ENCODE peak calls at places on chromosome 21, in seven cellular contexts. One of them, this sample, is unnamed.

GRCh38 chr21:41075668-41076463 is 92.1 kb upstream of the BACE2 start:
- DNase-seq in memory B cell: no peak
- DNase-seq in skeletal muscle cell: no peak
- DNase-seq in activated CD8-positive, alpha-beta memory T cell treated with anti-CD3 and anti-CD28 coated beads for 4 hours: no peak
- DNase-seq in GDM1: no peak
- DNase-seq in activated CD4-positive, alpha-beta T cell treated with anti-CD3 and anti-CD28 coated beads, Interleukin-2, amount 50 U/mL, for 4 hours: no peak
- DNase-seq in mucosa of descending colon: no peak
- DNase-seq in this sample: no peak

GRCh38 chr21:34313116-34313515 is 50.7 kb upstream of the KCNE2 start:
- DNase-seq in GDM1: no peak
- DNase-seq in activated CD4-positive, alpha-beta T cell treated with anti-CD3 and anti-CD28 coated beads, Interleukin-2, amount 50 U/mL, for 4 hours: no peak
- DNase-seq in memory B cell: no peak
- DNase-seq in skeletal muscle cell: no peak
- DNase-seq in mucosa of descending colon: no peak
- DNase-seq in activated CD8-positive, alpha-beta memory T cell treated with anti-CD3 and anti-CD28 coated beads for 4 hours: no peak
- DNase-seq in this sample: no peak

GRCh38 chr21:44996983-44997936 is 57.4 kb downstream of the SLX9 start:
- DNase-seq in memory B cell: no peak
- DNase-seq in skeletal muscle cell: no peak
- DNase-seq in GDM1: no peak
- DNase-seq in activated CD4-positive, alpha-beta T cell treated with anti-CD3 and anti-CD28 coated beads, Interleukin-2, amount 50 U/mL, for 4 hours: no peak
- DNase-seq in mucosa of descending colon: no peak
- DNase-seq in activated CD8-positive, alpha-beta memory T cell treated with anti-CD3 and anti-CD28 coated beads for 4 hours: no peak
- DNase-seq in this sample: no peak

GRCh38 chr21:26506951-26507350 is 66.1 kb downstream of the CYYR1 start:
- DNase-seq in skeletal muscle cell: peak
- DNase-seq in mucosa of descending colon: no peak
- DNase-seq in activated CD4-positive, alpha-beta T cell treated with anti-CD3 and anti-CD28 coated beads, Interleukin-2, amount 50 U/mL, for 4 hours: no peak
- DNase-seq in memory B cell: no peak
- DNase-seq in GDM1: no peak
- DNase-seq in activated CD8-positive, alpha-beta memory T cell treated with anti-CD3 and anti-CD28 coated beads for 4 hours: no peak
- DNase-seq in this sample: no peak

GRCh38 chr21:45454924-45455315 is 50.0 kb downstream of the COL18A1 start:
- DNase-seq in mucosa of descending colon: no peak
- DNase-seq in GDM1: no peak
- DNase-seq in activated CD4-positive, alpha-beta T cell treated with anti-CD3 and anti-CD28 coated beads, Interleukin-2, amount 50 U/mL, for 4 hours: no peak
- DNase-seq in activated CD8-positive, alpha-beta memory T cell treated with anti-CD3 and anti-CD28 coated beads for 4 hours: no peak
- DNase-seq in skeletal muscle cell: no peak
- DNase-seq in memory B cell: no peak
- DNase-seq in this sample: no peak

GRCh38 chr21:40466893-40467483 is 380.0 kb downstream of the DSCAM start:
- DNase-seq in mucosa of descending colon: peak
- DNase-seq in skeletal muscle cell: no peak
- DNase-seq in GDM1: no peak
- DNase-seq in memory B cell: no peak
- DNase-seq in activated CD8-positive, alpha-beta memory T cell treated with anti-CD3 and anti-CD28 coated beads for 4 hours: no peak
- DNase-seq in activated CD4-positive, alpha-beta T cell treated with anti-CD3 and anti-CD28 coated beads, Interleukin-2, amount 50 U/mL, for 4 hours: no peak
- DNase-seq in this sample: no peak

GRCh38 chr21:37582613-37583012 is 216.0 kb downstream of the DYRK1A start:
- DNase-seq in activated CD4-positive, alpha-beta T cell treated with anti-CD3 and anti-CD28 coated beads, Interleukin-2, amount 50 U/mL, for 4 hours: no peak
- DNase-seq in activated CD8-positive, alpha-beta memory T cell treated with anti-CD3 and anti-CD28 coated beads for 4 hours: no peak
- DNase-seq in mucosa of descending colon: peak
- DNase-seq in skeletal muscle cell: no peak
- DNase-seq in GDM1: no peak
- DNase-seq in memory B cell: no peak
- DNase-seq in this sample: no peak

GRCh38 chr21:45589686-45590245 is 47.5 kb upstream of the SLC19A1 start:
- DNase-seq in activated CD8-positive, alpha-beta memory T cell treated with anti-CD3 and anti-CD28 coated beads for 4 hours: no peak
- DNase-seq in GDM1: no peak
- DNase-seq in memory B cell: no peak
- DNase-seq in mucosa of descending colon: no peak
- DNase-seq in activated CD4-positive, alpha-beta T cell treated with anti-CD3 and anti-CD28 coated beads, Interleukin-2, amount 50 U/mL, for 4 hours: no peak
- DNase-seq in skeletal muscle cell: no peak
- DNase-seq in this sample: no peak

GRCh38 chr21:43775795-43776430 is at the start of gene CSTB:
- DNase-seq in skeletal muscle cell: no peak
- DNase-seq in memory B cell: peak
- DNase-seq in GDM1: peak
- DNase-seq in mucosa of descending colon: peak
- DNase-seq in activated CD8-positive, alpha-beta memory T cell treated with anti-CD3 and anti-CD28 coated beads for 4 hours: peak
- DNase-seq in activated CD4-positive, alpha-beta T cell treated with anti-CD3 and anti-CD28 coated beads, Interleukin-2, amount 50 U/mL, for 4 hours: peak
- DNase-seq in this sample: peak

GRCh38 chr21:33973268-33973667 is 57.7 kb upstream of the ATP5PO start:
- DNase-seq in activated CD8-positive, alpha-beta memory T cell treated with anti-CD3 and anti-CD28 coated beads for 4 hours: no peak
- DNase-seq in mucosa of descending colon: no peak
- DNase-seq in GDM1: no peak
- DNase-seq in memory B cell: no peak
- DNase-seq in activated CD4-positive, alpha-beta T cell treated with anti-CD3 and anti-CD28 coated beads, Interleukin-2, amount 50 U/mL, for 4 hours: no peak
- DNase-seq in skeletal muscle cell: no peak
- DNase-seq in this sample: no peak

GRCh38 chr21:27190601-27191000 is 223.7 kb upstream of the ADAMTS5 start:
- DNase-seq in memory B cell: no peak
- DNase-seq in activated CD4-positive, alpha-beta T cell treated with anti-CD3 and anti-CD28 coated beads, Interleukin-2, amount 50 U/mL, for 4 hours: no peak
- DNase-seq in skeletal muscle cell: no peak
- DNase-seq in mucosa of descending colon: no peak
- DNase-seq in GDM1: no peak
- DNase-seq in activated CD8-positive, alpha-beta memory T cell treated with anti-CD3 and anti-CD28 coated beads for 4 hours: no peak
- DNase-seq in this sample: no peak

GRCh38 chr21:35796834-35797233 is 263.5 kb downstream of the SETD4 start:
- DNase-seq in activated CD8-positive, alpha-beta memory T cell treated with anti-CD3 and anti-CD28 coated beads for 4 hours: no peak
- DNase-seq in memory B cell: no peak
- DNase-seq in activated CD4-positive, alpha-beta T cell treated with anti-CD3 and anti-CD28 coated beads, Interleukin-2, amount 50 U/mL, for 4 hours: no peak
- DNase-seq in GDM1: no peak
- DNase-seq in mucosa of descending colon: no peak
- DNase-seq in skeletal muscle cell: no peak
- DNase-seq in this sample: no peak

GRCh38 chr21:32457360-32457840 is 44.9 kb downstream of the EVA1C start:
- DNase-seq in activated CD8-positive, alpha-beta memory T cell treated with anti-CD3 and anti-CD28 coated beads for 4 hours: no peak
- DNase-seq in GDM1: no peak
- DNase-seq in memory B cell: no peak
- DNase-seq in skeletal muscle cell: no peak
- DNase-seq in activated CD4-positive, alpha-beta T cell treated with anti-CD3 and anti-CD28 coated beads, Interleukin-2, amount 50 U/mL, for 4 hours: no peak
- DNase-seq in mucosa of descending colon: peak
- DNase-seq in this sample: no peak

GRCh38 chr21:27807596-27807995 is 840.7 kb upstream of the ADAMTS5 start:
- DNase-seq in GDM1: no peak
- DNase-seq in activated CD8-positive, alpha-beta memory T cell treated with anti-CD3 and anti-CD28 coated beads for 4 hours: no peak
- DNase-seq in activated CD4-positive, alpha-beta T cell treated with anti-CD3 and anti-CD28 coated beads, Interleukin-2, amount 50 U/mL, for 4 hours: no peak
- DNase-seq in memory B cell: no peak
- DNase-seq in skeletal muscle cell: no peak
- DNase-seq in mucosa of descending colon: no peak
- DNase-seq in this sample: no peak

GRCh38 chr21:42159560-42160110 is 59.3 kb upstream of the ABCG1 start:
- DNase-seq in activated CD4-positive, alpha-beta T cell treated with anti-CD3 and anti-CD28 coated beads, Interleukin-2, amount 50 U/mL, for 4 hours: no peak
- DNase-seq in activated CD8-positive, alpha-beta memory T cell treated with anti-CD3 and anti-CD28 coated beads for 4 hours: no peak
- DNase-seq in GDM1: no peak
- DNase-seq in memory B cell: no peak
- DNase-seq in skeletal muscle cell: no peak
- DNase-seq in mucosa of descending colon: no peak
- DNase-seq in this sample: peak